ENCODE peak calls at places on chromosome 14, in seven cellular contexts. D is stimulated activated CD4-positive, alpha-beta T cell treated with anti-CD3 and anti-CD28 coated beads, Interleukin-1b, Interleukin-23, amount 100 ng/mL, for 24 hours; Z is A549; H is Caki2; G is ELF-1; M is SK-N-SH; V is GM23248. A is an unnamed sample.

GRCh38 chr14:33938131-33938949 is 12.5 kb downstream of the EGLN3 start:
- DNase-seq in V (peak), D (no peak), Z (peak), H (peak), G (peak), M (peak), A (no peak)

GRCh38 chr14:94964181-94964580 is 193.1 kb downstream of the DICER1 start:
- DNase-seq in V (no peak), D (no peak), Z (no peak), G (no peak), H (no peak), M (no peak), A (no peak)

GRCh38 chr14:71487941-71488340 is 444.3 kb upstream of the RGS6 start:
- DNase-seq in Z (no peak), D (no peak), V (peak), H (no peak), G (no peak), M (no peak), A (peak)

GRCh38 chr14:89379006-89379405 is 38.0 kb downstream of the FOXN3 start:
- DNase-seq in Z (no peak), D (no peak), V (no peak), M (no peak), H (no peak), G (no peak), A (no peak)

GRCh38 chr14:101177301-101178055 is 274.0 kb upstream of the RTL1 start:
- DNase-seq in M (peak), H (no peak), D (no peak), G (no peak), V (no peak), Z (no peak), A (no peak)

GRCh38 chr14:57578427-57579220 is 85.0 kb upstream of the CCDC198 start:
- DNase-seq in V (no peak), H (peak), D (no peak), Z (no peak), G (no peak), M (no peak), A (no peak)

GRCh38 chr14:69692542-69693053 is 74.3 kb upstream of the SRSF5 start:
- DNase-seq in D (no peak), Z (no peak), M (no peak), H (no peak), V (no peak), G (no peak), A (no peak)

GRCh38 chr14:105397350-105397931 is 897 bp upstream of the TEX22 start:
- DNase-seq in G (no peak), H (no peak), M (no peak), V (no peak), Z (no peak), D (no peak), A (no peak)

GRCh38 chr14:101695659-101696058 is 65.8 kb upstream of the PPP2R5C start:
- DNase-seq in Z (no peak), M (no peak), G (no peak), H (no peak), V (no peak), D (no peak), A (no peak)